ENCODE peak calls at places on chromosome 10, in nine cellular contexts. One of them, this sample, is unnamed.

GRCh38 chr10:10527861-10528562 is 489.7 kb upstream of the CELF2 start:
- DNase-seq in glutamatergic neuron: no peak
- DNase-seq in foreskin melanocyte: no peak
- DNase-seq in CD4-positive, alpha-beta T cell: no peak
- DNase-seq in hypothalamus: no peak
- DNase-seq in A172: no peak
- DNase-seq in fibroblast of lung: no peak
- DNase-seq in epithelial cell of esophagus: no peak
- DNase-seq in IMR-90: no peak
- DNase-seq in this sample: no peak

GRCh38 chr10:87841215-87841614 is 22.1 kb downstream of the KLLN start:
- DNase-seq in CD4-positive, alpha-beta T cell: no peak
- DNase-seq in epithelial cell of esophagus: no peak
- DNase-seq in fibroblast of lung: no peak
- DNase-seq in hypothalamus: no peak
- DNase-seq in A172: no peak
- DNase-seq in glutamatergic neuron: no peak
- DNase-seq in foreskin melanocyte: no peak
- DNase-seq in IMR-90: peak
- DNase-seq in this sample: no peak

GRCh38 chr10:7345717-7346116 is 65.1 kb downstream of the SFMBT2 start:
- DNase-seq in epithelial cell of esophagus: no peak
- DNase-seq in foreskin melanocyte: no peak
- DNase-seq in A172: no peak
- DNase-seq in CD4-positive, alpha-beta T cell: no peak
- DNase-seq in fibroblast of lung: no peak
- DNase-seq in IMR-90: no peak
- DNase-seq in hypothalamus: no peak
- DNase-seq in glutamatergic neuron: no peak
- DNase-seq in this sample: no peak

GRCh38 chr10:36191009-36191408 is 548.9 kb upstream of the FZD8 start:
- DNase-seq in A172: no peak
- DNase-seq in foreskin melanocyte: no peak
- DNase-seq in hypothalamus: no peak
- DNase-seq in IMR-90: no peak
- DNase-seq in epithelial cell of esophagus: no peak
- DNase-seq in fibroblast of lung: no peak
- DNase-seq in CD4-positive, alpha-beta T cell: no peak
- DNase-seq in glutamatergic neuron: no peak
- DNase-seq in this sample: no peak

GRCh38 chr10:25952857-25953256 is 18.8 kb downstream of the MYO3A start:
- DNase-seq in foreskin melanocyte: no peak
- DNase-seq in IMR-90: no peak
- DNase-seq in glutamatergic neuron: no peak
- DNase-seq in fibroblast of lung: no peak
- DNase-seq in epithelial cell of esophagus: no peak
- DNase-seq in CD4-positive, alpha-beta T cell: no peak
- DNase-seq in hypothalamus: no peak
- DNase-seq in A172: no peak
- DNase-seq in this sample: peak

GRCh38 chr10:26621243-26621888 is 76.1 kb upstream of the PDSS1 start:
- DNase-seq in A172: no peak
- DNase-seq in glutamatergic neuron: no peak
- DNase-seq in fibroblast of lung: no peak
- DNase-seq in epithelial cell of esophagus: peak
- DNase-seq in IMR-90: no peak
- DNase-seq in foreskin melanocyte: no peak
- DNase-seq in hypothalamus: no peak
- DNase-seq in CD4-positive, alpha-beta T cell: no peak
- DNase-seq in this sample: no peak

GRCh38 chr10:114437456-114438292 is 33.4 kb upstream of the AFAP1L2 start:
- DNase-seq in A172: peak
- DNase-seq in fibroblast of lung: peak
- DNase-seq in glutamatergic neuron: no peak
- DNase-seq in hypothalamus: no peak
- DNase-seq in foreskin melanocyte: no peak
- DNase-seq in IMR-90: peak
- DNase-seq in CD4-positive, alpha-beta T cell: no peak
- DNase-seq in epithelial cell of esophagus: peak
- DNase-seq in this sample: no peak

GRCh38 chr10:4720463-4720862 is 105.5 kb upstream of the AKR1E2 start:
- DNase-seq in hypothalamus: no peak
- DNase-seq in IMR-90: peak
- DNase-seq in fibroblast of lung: peak
- DNase-seq in A172: no peak
- DNase-seq in epithelial cell of esophagus: no peak
- DNase-seq in foreskin melanocyte: no peak
- DNase-seq in CD4-positive, alpha-beta T cell: no peak
- DNase-seq in glutamatergic neuron: no peak
- DNase-seq in this sample: no peak

GRCh38 chr10:11515596-11516418 is 95.6 kb downstream of the USP6NL start:
- DNase-seq in A172: peak
- DNase-seq in IMR-90: peak
- DNase-seq in fibroblast of lung: peak
- DNase-seq in glutamatergic neuron: no peak
- DNase-seq in hypothalamus: no peak
- DNase-seq in epithelial cell of esophagus: peak
- DNase-seq in CD4-positive, alpha-beta T cell: peak
- DNase-seq in foreskin melanocyte: no peak
- DNase-seq in this sample: peak

GRCh38 chr10:8913720-8914119 is 859.2 kb downstream of the GATA3 start:
- DNase-seq in epithelial cell of esophagus: peak
- DNase-seq in glutamatergic neuron: no peak
- DNase-seq in hypothalamus: no peak
- DNase-seq in IMR-90: no peak
- DNase-seq in A172: no peak
- DNase-seq in fibroblast of lung: peak
- DNase-seq in CD4-positive, alpha-beta T cell: no peak
- DNase-seq in foreskin melanocyte: no peak
- DNase-seq in this sample: no peak

GRCh38 chr10:133361773-133362441 is 4.1 kb upstream of the FUOM start:
- DNase-seq in fibroblast of lung: no peak
- DNase-seq in A172: no peak
- DNase-seq in foreskin melanocyte: no peak
- DNase-seq in epithelial cell of esophagus: no peak
- DNase-seq in IMR-90: no peak
- DNase-seq in hypothalamus: no peak
- DNase-seq in CD4-positive, alpha-beta T cell: no peak
- DNase-seq in glutamatergic neuron: no peak
- DNase-seq in this sample: no peak

GRCh38 chr10:34254596-34254995 is 560.5 kb downstream of the PARD3 start:
- DNase-seq in CD4-positive, alpha-beta T cell: no peak
- DNase-seq in foreskin melanocyte: no peak
- DNase-seq in IMR-90: peak
- DNase-seq in A172: peak
- DNase-seq in glutamatergic neuron: no peak
- DNase-seq in fibroblast of lung: peak
- DNase-seq in epithelial cell of esophagus: peak
- DNase-seq in hypothalamus: no peak
- DNase-seq in this sample: no peak

GRCh38 chr10:89207801-89208551 is 859 bp upstream of the CH25H start:
- DNase-seq in IMR-90: no peak
- DNase-seq in foreskin melanocyte: peak
- DNase-seq in A172: peak
- DNase-seq in glutamatergic neuron: peak
- DNase-seq in hypothalamus: no peak
- DNase-seq in epithelial cell of esophagus: peak
- DNase-seq in CD4-positive, alpha-beta T cell: no peak
- DNase-seq in fibroblast of lung: no peak
- DNase-seq in this sample: peak

GRCh38 chr10:28530751-28531150 is 2.2 kb upstream of the WAC start:
- DNase-seq in hypothalamus: no peak
- DNase-seq in glutamatergic neuron: no peak
- DNase-seq in IMR-90: peak
- DNase-seq in foreskin melanocyte: no peak
- DNase-seq in A172: no peak
- DNase-seq in fibroblast of lung: no peak
- DNase-seq in CD4-positive, alpha-beta T cell: no peak
- DNase-seq in epithelial cell of esophagus: no peak
- DNase-seq in this sample: no peak

GRCh38 chr10:6423004-6423403 is 157.1 kb downstream of the PRKCQ start:
- DNase-seq in glutamatergic neuron: no peak
- DNase-seq in IMR-90: peak
- DNase-seq in A172: no peak
- DNase-seq in hypothalamus: no peak
- DNase-seq in CD4-positive, alpha-beta T cell: no peak
- DNase-seq in fibroblast of lung: no peak
- DNase-seq in epithelial cell of esophagus: peak
- DNase-seq in foreskin melanocyte: peak
- DNase-seq in this sample: no peak

GRCh38 chr10:24762161-24762924 is 38.7 kb upstream of the ARHGAP21 start:
- DNase-seq in IMR-90: no peak
- DNase-seq in fibroblast of lung: peak
- DNase-seq in CD4-positive, alpha-beta T cell: no peak
- DNase-seq in glutamatergic neuron: no peak
- DNase-seq in A172: peak
- DNase-seq in foreskin melanocyte: no peak
- DNase-seq in hypothalamus: no peak
- DNase-seq in epithelial cell of esophagus: no peak
- DNase-seq in this sample: no peak

GRCh38 chr10:108434818-108435217 is 1270.3 kb upstream of the SORCS1 start:
- DNase-seq in A172: peak
- DNase-seq in IMR-90: no peak
- DNase-seq in CD4-positive, alpha-beta T cell: no peak
- DNase-seq in foreskin melanocyte: peak
- DNase-seq in epithelial cell of esophagus: no peak
- DNase-seq in fibroblast of lung: no peak
- DNase-seq in hypothalamus: no peak
- DNase-seq in glutamatergic neuron: no peak
- DNase-seq in this sample: no peak

GRCh38 chr10:102796407-102797176 is 40.6 kb downstream of the CYP17A1 start:
- DNase-seq in fibroblast of lung: peak
- DNase-seq in A172: peak
- DNase-seq in glutamatergic neuron: no peak
- DNase-seq in epithelial cell of esophagus: no peak
- DNase-seq in CD4-positive, alpha-beta T cell: peak
- DNase-seq in IMR-90: peak
- DNase-seq in foreskin melanocyte: peak
- DNase-seq in hypothalamus: peak
- DNase-seq in this sample: no peak

GRCh38 chr10:128922619-128923018 is 544.4 kb upstream of the MGMT start:
- DNase-seq in fibroblast of lung: no peak
- DNase-seq in A172: no peak
- DNase-seq in hypothalamus: no peak
- DNase-seq in epithelial cell of esophagus: no peak
- DNase-seq in CD4-positive, alpha-beta T cell: no peak
- DNase-seq in glutamatergic neuron: no peak
- DNase-seq in IMR-90: no peak
- DNase-seq in foreskin melanocyte: no peak
- DNase-seq in this sample: no peak

GRCh38 chr10:95628786-95629185 is 27.7 kb downstream of the ALDH18A1 start:
- DNase-seq in foreskin melanocyte: no peak
- DNase-seq in fibroblast of lung: no peak
- DNase-seq in CD4-positive, alpha-beta T cell: no peak
- DNase-seq in A172: peak
- DNase-seq in hypothalamus: no peak
- DNase-seq in glutamatergic neuron: no peak
- DNase-seq in IMR-90: no peak
- DNase-seq in epithelial cell of esophagus: peak
- DNase-seq in this sample: no peak

GRCh38 chr10:34918060-34918840 is 103.2 kb upstream of the PARD3 start:
- DNase-seq in fibroblast of lung: no peak
- DNase-seq in A172: no peak
- DNase-seq in hypothalamus: no peak
- DNase-seq in CD4-positive, alpha-beta T cell: no peak
- DNase-seq in IMR-90: no peak
- DNase-seq in epithelial cell of esophagus: no peak
- DNase-seq in foreskin melanocyte: no peak
- DNase-seq in glutamatergic neuron: no peak
- DNase-seq in this sample: no peak

GRCh38 chr10:633279-634245 is 55.9 kb downstream of the DIP2C start:
- DNase-seq in fibroblast of lung: no peak
- DNase-seq in CD4-positive, alpha-beta T cell: no peak
- DNase-seq in A172: no peak
- DNase-seq in epithelial cell of esophagus: no peak
- DNase-seq in IMR-90: no peak
- DNase-seq in foreskin melanocyte: no peak
- DNase-seq in glutamatergic neuron: peak
- DNase-seq in hypothalamus: no peak
- DNase-seq in this sample: peak

GRCh38 chr10:114042895-114043531 is 653 bp upstream of the ADRB1 start:
- DNase-seq in foreskin melanocyte: no peak
- DNase-seq in epithelial cell of esophagus: peak
- DNase-seq in A172: peak
- DNase-seq in IMR-90: peak
- DNase-seq in CD4-positive, alpha-beta T cell: no peak
- DNase-seq in glutamatergic neuron: peak
- DNase-seq in hypothalamus: no peak
- DNase-seq in fibroblast of lung: peak
- DNase-seq in this sample: no peak

GRCh38 chr10:31070691-31071090 is 39.0 kb upstream of the ZNF438 start:
- DNase-seq in CD4-positive, alpha-beta T cell: no peak
- DNase-seq in IMR-90: no peak
- DNase-seq in epithelial cell of esophagus: no peak
- DNase-seq in fibroblast of lung: no peak
- DNase-seq in hypothalamus: no peak
- DNase-seq in foreskin melanocyte: no peak
- DNase-seq in A172: no peak
- DNase-seq in glutamatergic neuron: no peak
- DNase-seq in this sample: no peak

GRCh38 chr10:43253461-43254198 is 13.2 kb downstream of the RASGEF1A start:
- DNase-seq in CD4-positive, alpha-beta T cell: peak
- DNase-seq in foreskin melanocyte: no peak
- DNase-seq in hypothalamus: no peak
- DNase-seq in glutamatergic neuron: no peak
- DNase-seq in A172: no peak
- DNase-seq in epithelial cell of esophagus: no peak
- DNase-seq in fibroblast of lung: no peak
- DNase-seq in IMR-90: no peak
- DNase-seq in this sample: no peak

GRCh38 chr10:118210276-118210675 is 131.8 kb downstream of the FAM204A start:
- DNase-seq in hypothalamus: no peak
- DNase-seq in fibroblast of lung: no peak
- DNase-seq in A172: no peak
- DNase-seq in foreskin melanocyte: no peak
- DNase-seq in IMR-90: no peak
- DNase-seq in CD4-positive, alpha-beta T cell: no peak
- DNase-seq in epithelial cell of esophagus: peak
- DNase-seq in glutamatergic neuron: no peak
- DNase-seq in this sample: no peak

GRCh38 chr10:19256331-19256730 is 207.7 kb downstream of the MALRD1 start:
- DNase-seq in glutamatergic neuron: no peak
- DNase-seq in foreskin melanocyte: no peak
- DNase-seq in CD4-positive, alpha-beta T cell: no peak
- DNase-seq in epithelial cell of esophagus: no peak
- DNase-seq in IMR-90: no peak
- DNase-seq in hypothalamus: no peak
- DNase-seq in fibroblast of lung: no peak
- DNase-seq in A172: no peak
- DNase-seq in this sample: no peak

This sample was measured in NCI-H1092 treated with DMSO at 0.1 percent for 48 hours.